ENCODE peak calls at places on chromosomes 2 and 18, in four cellular contexts. J is transverse colon, M is GM12878, G is esophagus muscularis mucosa. I is an unnamed sample.

GRCh38 chr2:216536725-216537124 is 38.1 kb downstream of the RPL37A start:
- DNase-seq in M (no peak), J (no peak), G (no peak), I (no peak)

GRCh38 chr2:11525762-11526161 is 8.1 kb upstream of the GREB1 start:
- DNase-seq in M (no peak), G (no peak), J (no peak), I (no peak)

GRCh38 chr18:62979900-62980299 is 264.6 kb downstream of the PHLPP1 start:
- DNase-seq in M (no peak), G (no peak), J (no peak), I (no peak)

GRCh38 chr2:234491897-234492296 is 5.0 kb downstream of the ARL4C start:
- DNase-seq in J (no peak), M (no peak), G (no peak), I (no peak)

GRCh38 chr18:39453356-39453755 is 1887.8 kb upstream of the CELF4 start:
- DNase-seq in M (no peak), J (no peak), G (no peak), I (no peak)

GRCh38 chr2:153871231-153872221 is at the start of gene GALNT13:
- DNase-seq in G (no peak), J (no peak), M (no peak), I (no peak)

GRCh38 chr2:174009488-174010223 is 44.5 kb upstream of the SP3 start:
- DNase-seq in G (no peak), M (no peak), J (no peak), I (no peak)

GRCh38 chr2:63926800-63927199 is 85.1 kb downstream of the UGP2 start:
- DNase-seq in M (no peak), J (no peak), G (no peak), I (no peak)

GRCh38 chr2:148802448-148803220 is 72.4 kb upstream of the KIF5C start:
- DNase-seq in J (no peak), M (no peak), G (no peak), I (no peak)

GRCh38 chr2:232870766-232871371 is 805 bp downstream of the SNORC start:
- DNase-seq in M (no peak), G (no peak), J (no peak), I (no peak)

GRCh38 chr18:67318651-67319050 is 197.9 kb downstream of the DSEL start:
- DNase-seq in J (no peak), G (no peak), M (no peak), I (no peak)

GRCh38 chr2:202376460-202377307 is 557 bp downstream of the BMPR2 start:
- DNase-seq in J (peak; percentile 51), M (no peak), G (no peak), I (no peak)

GRCh38 chr2:219664958-219665357 is 37.5 kb downstream of the SLC4A3 start:
- DNase-seq in M (no peak), J (no peak), G (no peak), I (no peak)

GRCh38 chr2:54261537-54261936 is 5.5 kb upstream of the TSPYL6 start:
- DNase-seq in M (no peak), J (no peak), G (no peak), I (no peak)

GRCh38 chr2:150214626-150215025 is 272.8 kb downstream of the RND3 start:
- DNase-seq in J (peak; percentile 17), M (no peak), G (no peak), I (no peak)

GRCh38 chr2:150224321-150224720 is 263.1 kb downstream of the RND3 start:
- DNase-seq in M (no peak), G (no peak), J (no peak), I (no peak)

GRCh38 chr2:150222317-150222716 is 265.1 kb downstream of the RND3 start:
- DNase-seq in G (no peak), M (no peak), J (no peak), I (no peak)

GRCh38 chr2:150225030-150225429 is 262.4 kb downstream of the RND3 start:
- DNase-seq in J (no peak), G (no peak), M (no peak), I (no peak)

DNA sequence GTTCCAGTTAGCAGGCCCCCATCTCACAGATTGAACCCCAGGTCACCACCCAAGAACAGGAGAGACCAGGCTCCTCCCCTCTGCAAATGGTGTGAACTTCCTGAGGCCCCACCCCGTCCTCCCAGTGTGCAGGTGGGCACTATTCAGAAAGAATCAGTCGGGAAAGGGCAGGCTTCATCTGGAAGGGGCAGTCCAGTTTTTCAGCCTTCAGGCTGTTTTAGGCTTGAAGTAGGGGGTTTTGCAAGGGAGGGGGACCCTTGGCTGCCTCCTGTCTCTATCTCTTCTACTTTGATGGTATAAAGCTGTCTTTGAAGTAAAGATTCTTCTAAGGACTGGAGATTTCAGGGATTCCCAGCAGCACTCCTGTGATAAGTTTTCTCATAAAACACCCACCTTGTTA is 267.6 kb downstream of the RND3 start:
- DNase-seq in M (no peak), G (no peak), J (no peak), I (no peak)
- TF ChIP-seq POLR2AphosphoS5 in M (no peak), G (no peak), J (no peak), I (no peak)

GRCh38 chr18:52462853-52463252 is 122.9 kb downstream of the DCC start:
- DNase-seq in G (no peak), J (no peak), M (no peak), I (no peak)
- TF ChIP-seq EP300 in G (no peak), J (no peak), M (no peak), I (no peak)

DNA sequence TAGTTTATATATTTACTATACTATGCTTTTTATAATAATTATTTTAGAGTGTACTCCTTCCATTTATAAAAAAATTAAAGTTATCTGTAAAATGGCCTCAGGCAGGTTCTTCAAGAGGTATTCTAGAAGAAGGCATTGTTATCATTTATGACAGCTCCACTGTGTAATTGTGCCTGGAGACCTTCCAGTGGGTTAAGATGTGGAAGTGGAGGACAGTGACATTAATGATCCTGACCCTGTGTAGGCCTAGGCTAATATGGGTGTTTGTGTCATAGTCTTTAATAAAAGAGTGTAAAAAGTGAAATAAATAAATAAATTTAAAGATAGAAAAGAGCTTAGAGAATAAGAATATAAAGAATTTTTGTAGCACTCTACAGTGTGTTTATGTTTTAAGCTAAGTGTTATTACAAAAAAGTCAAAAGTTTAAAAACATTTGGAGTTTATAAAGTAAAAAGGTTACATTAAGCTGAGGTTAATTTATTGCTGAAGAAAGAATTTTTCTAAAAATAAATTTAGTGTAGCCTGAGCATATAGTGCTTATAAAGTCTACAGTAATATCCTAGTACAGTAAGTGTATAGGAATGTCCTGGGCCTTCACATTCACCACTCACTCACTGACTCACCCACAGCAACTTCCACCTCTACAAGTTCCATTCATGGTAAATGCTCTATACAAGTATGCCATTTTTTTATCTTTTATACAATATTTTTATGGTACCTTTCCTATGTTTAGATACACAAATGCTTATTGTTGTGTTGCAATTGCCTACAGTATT is 190.0 kb upstream of the SESTD1 start:
- DNase-seq in G (no peak), M (no peak), J (no peak), I (no peak)
- TF ChIP-seq POLR2AphosphoS5 in G (no peak), M (no peak), J (no peak), I (no peak)

GRCh38 chr18:9771261-9771976 is 63.3 kb downstream of the RAB31 start:
- DNase-seq in G (peak; percentile 94), J (peak; percentile 86), M (no peak), I (peak; percentile 80)
- TF ChIP-seq EP300 in G (no peak), J (no peak), M (no peak), I (no peak)

DNA sequence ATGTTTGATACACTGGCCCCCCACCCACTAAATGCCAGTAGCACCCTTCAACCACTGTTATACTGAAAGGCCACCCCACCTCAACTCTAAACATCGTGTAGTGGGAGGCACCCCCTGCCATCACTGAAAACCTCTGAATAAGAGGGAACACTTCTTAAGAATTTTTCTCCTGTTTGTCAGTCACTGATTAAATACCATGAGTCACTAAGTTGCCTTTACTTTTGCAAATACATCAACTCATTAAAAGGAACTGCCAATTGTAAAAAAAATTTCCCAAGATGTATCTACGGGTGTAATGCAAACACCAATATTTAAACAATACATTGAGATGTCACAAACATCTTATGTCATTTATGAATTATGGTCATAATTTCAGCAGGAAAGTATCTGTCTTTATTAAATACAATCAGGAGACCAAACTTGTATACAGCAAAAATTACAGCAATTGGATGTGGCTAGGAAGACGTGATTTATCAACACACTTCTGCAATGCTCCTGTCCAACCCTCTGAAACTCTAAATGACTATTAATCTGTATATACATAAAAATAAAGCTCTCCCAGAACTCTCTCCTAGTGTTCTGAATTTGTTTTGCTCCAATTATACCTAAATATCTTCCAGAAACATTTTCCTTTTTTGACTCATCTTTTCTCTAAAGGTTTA is 144.1 kb upstream of the STK17B start:
- DNase-seq in J (no peak), G (no peak), M (no peak), I (no peak)
- TF ChIP-seq POLR2AphosphoS5 in J (no peak), G (no peak), M (no peak), I (no peak)

DNA sequence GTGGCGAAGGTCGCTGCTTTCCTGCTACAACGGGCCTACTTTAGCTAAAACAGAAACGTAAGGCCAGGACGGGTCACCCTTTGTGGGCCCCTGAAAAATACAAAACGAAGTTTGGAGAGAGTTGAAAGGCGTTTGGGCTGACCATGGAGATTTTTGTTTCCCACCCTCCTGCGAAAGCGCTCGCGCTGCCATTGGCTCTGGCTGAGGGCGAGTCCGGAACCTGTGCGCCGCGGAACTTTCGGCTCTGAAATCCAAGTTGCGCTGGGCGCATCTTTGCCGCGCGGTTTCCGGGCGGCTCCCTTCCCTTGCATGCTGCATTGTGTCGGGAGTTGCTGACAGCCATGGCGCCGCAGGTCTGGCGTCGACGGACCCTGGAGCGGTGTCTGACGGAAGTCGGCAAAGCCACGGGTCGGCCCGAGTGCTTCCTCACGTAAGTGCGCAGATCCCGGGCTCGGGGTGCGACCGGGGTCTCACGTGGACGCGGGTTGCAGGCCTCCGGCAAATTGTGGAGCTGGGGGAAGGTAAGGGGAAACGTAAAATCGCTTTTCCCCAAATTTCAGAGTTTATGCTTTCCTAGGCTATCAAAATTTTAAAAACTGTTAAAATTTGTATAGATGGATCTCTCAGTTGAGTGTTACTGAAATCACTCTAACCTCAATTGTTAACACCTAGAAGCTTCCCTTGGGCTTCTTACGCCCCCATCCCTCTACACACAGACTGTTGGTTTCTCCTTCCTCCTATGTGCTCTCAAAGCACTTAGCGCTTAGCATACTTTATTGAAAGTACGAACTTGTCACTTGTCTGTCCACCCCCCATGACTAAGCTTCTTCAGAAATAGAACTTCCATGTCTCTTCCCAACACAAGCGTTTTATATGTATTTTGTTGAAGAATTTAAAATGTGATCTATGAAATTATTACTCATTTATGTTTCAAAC is at the start of gene MPHOSPH10:
- DNase-seq in J (peak; percentile 91), M (peak; percentile 64), G (peak; percentile 97), I (peak; percentile 90)
- TF ChIP-seq EP300 in J (no peak), M (no peak), G (no peak), I (no peak)

GRCh38 chr2:9492927-9493326 is 18.6 kb downstream of the IAH1 start:
- DNase-seq in M (no peak), G (no peak), J (no peak), I (no peak)

GRCh38 chr2:9484533-9484932 is 10.2 kb downstream of the IAH1 start:
- DNase-seq in J (no peak), G (no peak), M (no peak), I (no peak)

GRCh38 chr2:9493478-9493877 is 19.1 kb downstream of the IAH1 start:
- DNase-seq in M (no peak), G (no peak), J (no peak), I (no peak)

GRCh38 chr2:9490789-9491188 is 16.4 kb downstream of the IAH1 start:
- DNase-seq in M (no peak), J (no peak), G (no peak), I (no peak)

GRCh38 chr2:9488583-9489547 is 14.5 kb downstream of the IAH1 start:
- DNase-seq in G (no peak), M (no peak), J (no peak), I (no peak)
- TF ChIP-seq POLR2AphosphoS5 in G (no peak), M (no peak), J (no peak), I (no peak)